ENCODE peak calls at places on chromosomes 2 and 18, in six cellular contexts. One of them, this sample, is unnamed.

GRCh38 chr2:39938035-39938835 is 159.2 kb upstream of the THUMPD2 start:
- DNase-seq in A549: no peak
- DNase-seq in bronchial epithelial cell: peak
- DNase-seq in fibroblast of pulmonary artery: peak
- DNase-seq in endodermal cell: no peak
- DNase-seq in CD8-positive, alpha-beta T cell: no peak
- DNase-seq in this sample: no peak

GRCh38 chr2:4674007-4674406 is 970.6 kb downstream of the DCDC2C start:
- DNase-seq in fibroblast of pulmonary artery: no peak
- DNase-seq in bronchial epithelial cell: no peak
- DNase-seq in A549: no peak
- DNase-seq in endodermal cell: no peak
- DNase-seq in CD8-positive, alpha-beta T cell: no peak
- DNase-seq in this sample: no peak

GRCh38 chr2:238009563-238009962 is 42.7 kb downstream of the UBE2F start:
- DNase-seq in CD8-positive, alpha-beta T cell: no peak
- DNase-seq in endodermal cell: no peak
- DNase-seq in A549: no peak
- DNase-seq in bronchial epithelial cell: no peak
- DNase-seq in fibroblast of pulmonary artery: no peak
- DNase-seq in this sample: no peak

GRCh38 chr18:79851489-79851888 is 53.8 kb downstream of the KCNG2 start:
- DNase-seq in A549: no peak
- DNase-seq in endodermal cell: no peak
- DNase-seq in bronchial epithelial cell: no peak
- DNase-seq in fibroblast of pulmonary artery: no peak
- DNase-seq in CD8-positive, alpha-beta T cell: no peak
- DNase-seq in this sample: no peak

GRCh38 chr18:74725690-74726089 is 128.0 kb downstream of the ZNF407 start:
- DNase-seq in bronchial epithelial cell: no peak
- DNase-seq in CD8-positive, alpha-beta T cell: no peak
- DNase-seq in endodermal cell: no peak
- DNase-seq in fibroblast of pulmonary artery: no peak
- DNase-seq in A549: no peak
- DNase-seq in this sample: no peak

GRCh38 chr18:48676346-48676745 is 137.5 kb downstream of the CTIF start:
- DNase-seq in A549: no peak
- DNase-seq in bronchial epithelial cell: no peak
- DNase-seq in endodermal cell: no peak
- DNase-seq in fibroblast of pulmonary artery: no peak
- DNase-seq in CD8-positive, alpha-beta T cell: no peak
- DNase-seq in this sample: no peak

GRCh38 chr2:199977984-199978415 is 22.6 kb downstream of the MAIP1 start:
- DNase-seq in bronchial epithelial cell: peak
- DNase-seq in CD8-positive, alpha-beta T cell: no peak
- DNase-seq in A549: peak
- DNase-seq in fibroblast of pulmonary artery: peak
- DNase-seq in endodermal cell: no peak
- DNase-seq in this sample: peak

GRCh38 chr2:68837164-68837860 is 33.9 kb downstream of the BMP10 start:
- DNase-seq in CD8-positive, alpha-beta T cell: peak
- DNase-seq in fibroblast of pulmonary artery: peak
- DNase-seq in A549: peak
- DNase-seq in endodermal cell: peak
- DNase-seq in bronchial epithelial cell: peak
- DNase-seq in this sample: peak

GRCh38 chr2:159615936-159616733 is at the start of gene BAZ2B:
- DNase-seq in CD8-positive, alpha-beta T cell: no peak
- DNase-seq in bronchial epithelial cell: peak
- DNase-seq in fibroblast of pulmonary artery: peak
- DNase-seq in endodermal cell: peak
- DNase-seq in A549: peak
- DNase-seq in this sample: peak

GRCh38 chr18:8797206-8797605 is 91.8 kb downstream of the MTCL1 start:
- DNase-seq in endodermal cell: peak
- DNase-seq in fibroblast of pulmonary artery: no peak
- DNase-seq in CD8-positive, alpha-beta T cell: no peak
- DNase-seq in bronchial epithelial cell: peak
- DNase-seq in A549: peak
- DNase-seq in this sample: no peak

GRCh38 chr18:56900195-56901094 is 246.4 kb upstream of the BOD1L2 start:
- DNase-seq in CD8-positive, alpha-beta T cell: no peak
- DNase-seq in A549: no peak
- DNase-seq in bronchial epithelial cell: no peak
- DNase-seq in fibroblast of pulmonary artery: no peak
- DNase-seq in endodermal cell: no peak
- DNase-seq in this sample: no peak

GRCh38 chr2:26335231-26335630 is 10.7 kb upstream of the SELENOI start:
- DNase-seq in fibroblast of pulmonary artery: no peak
- DNase-seq in CD8-positive, alpha-beta T cell: no peak
- DNase-seq in bronchial epithelial cell: no peak
- DNase-seq in A549: no peak
- DNase-seq in endodermal cell: no peak
- DNase-seq in this sample: no peak

GRCh38 chr18:22536558-22536957 is 118.8 kb upstream of the CTAGE1 start:
- DNase-seq in CD8-positive, alpha-beta T cell: no peak
- DNase-seq in A549: no peak
- DNase-seq in endodermal cell: peak
- DNase-seq in bronchial epithelial cell: no peak
- DNase-seq in fibroblast of pulmonary artery: no peak
- DNase-seq in this sample: no peak

GRCh38 chr2:216989335-216990129 is 129.7 kb upstream of the TNP1 start:
- DNase-seq in CD8-positive, alpha-beta T cell: no peak
- DNase-seq in endodermal cell: no peak
- DNase-seq in A549: peak
- DNase-seq in bronchial epithelial cell: peak
- DNase-seq in fibroblast of pulmonary artery: peak
- DNase-seq in this sample: no peak

GRCh38 chr2:187003611-187004010 is 154.6 kb upstream of the ZSWIM2 start:
- DNase-seq in CD8-positive, alpha-beta T cell: no peak
- DNase-seq in A549: no peak
- DNase-seq in bronchial epithelial cell: no peak
- DNase-seq in endodermal cell: no peak
- DNase-seq in fibroblast of pulmonary artery: no peak
- DNase-seq in this sample: no peak
- H3K4me3 ChIP-seq in CD8-positive, alpha-beta T cell: no peak
- H3K4me3 ChIP-seq in A549: no peak
- H3K4me3 ChIP-seq in bronchial epithelial cell: peak
- H3K4me3 ChIP-seq in endodermal cell: no peak
- H3K4me3 ChIP-seq in fibroblast of pulmonary artery: peak
- H3K4me3 ChIP-seq in this sample: no peak

GRCh38 chr2:60839126-60839813 is 42.1 kb upstream of the REL start:
- DNase-seq in A549: no peak
- DNase-seq in endodermal cell: peak
- DNase-seq in CD8-positive, alpha-beta T cell: no peak
- DNase-seq in fibroblast of pulmonary artery: no peak
- DNase-seq in bronchial epithelial cell: no peak
- DNase-seq in this sample: peak
- TF ChIP-seq CTCF in A549: no peak
- TF ChIP-seq CTCF in endodermal cell: no peak
- TF ChIP-seq CTCF in CD8-positive, alpha-beta T cell: no peak
- TF ChIP-seq CTCF in fibroblast of pulmonary artery: no peak
- TF ChIP-seq CTCF in bronchial epithelial cell: no peak
- TF ChIP-seq CTCF in this sample: peak

DNA sequence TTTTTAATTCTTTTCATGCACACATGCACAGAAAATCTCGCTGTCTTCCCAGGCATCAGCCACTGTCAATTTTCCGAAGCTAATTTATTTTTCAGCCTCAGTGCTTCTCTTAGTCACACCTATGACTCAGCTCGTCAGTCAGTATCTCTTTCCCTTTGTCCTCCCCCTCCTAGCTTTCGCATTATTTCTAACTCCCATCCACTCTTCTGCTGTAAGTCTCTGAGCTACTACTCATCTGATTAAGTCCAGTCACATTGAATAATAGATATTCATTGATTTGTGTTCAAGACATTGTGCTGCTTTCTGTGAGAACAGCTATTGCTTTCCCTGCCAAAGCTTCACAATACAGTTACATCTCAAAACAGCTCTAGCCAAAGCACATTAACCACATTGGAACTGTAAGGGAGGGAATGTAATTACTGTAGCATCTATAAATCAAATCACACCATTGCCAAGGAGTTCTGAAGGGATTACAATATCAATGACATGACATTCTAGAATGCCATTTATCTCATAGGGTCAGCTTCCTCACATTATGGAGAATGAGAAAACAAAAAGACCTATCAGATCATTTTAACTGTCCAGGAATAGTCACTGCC is 89.4 kb downstream of the SCN3A start:
- DNase-seq in CD8-positive, alpha-beta T cell: no peak
- DNase-seq in A549: no peak
- DNase-seq in bronchial epithelial cell: peak
- DNase-seq in endodermal cell: no peak
- DNase-seq in fibroblast of pulmonary artery: peak
- DNase-seq in this sample: no peak
- H3K4me3 ChIP-seq in CD8-positive, alpha-beta T cell: no peak
- H3K4me3 ChIP-seq in A549: no peak
- H3K4me3 ChIP-seq in bronchial epithelial cell: no peak
- H3K4me3 ChIP-seq in endodermal cell: no peak
- H3K4me3 ChIP-seq in fibroblast of pulmonary artery: no peak
- H3K4me3 ChIP-seq in this sample: no peak

DNA sequence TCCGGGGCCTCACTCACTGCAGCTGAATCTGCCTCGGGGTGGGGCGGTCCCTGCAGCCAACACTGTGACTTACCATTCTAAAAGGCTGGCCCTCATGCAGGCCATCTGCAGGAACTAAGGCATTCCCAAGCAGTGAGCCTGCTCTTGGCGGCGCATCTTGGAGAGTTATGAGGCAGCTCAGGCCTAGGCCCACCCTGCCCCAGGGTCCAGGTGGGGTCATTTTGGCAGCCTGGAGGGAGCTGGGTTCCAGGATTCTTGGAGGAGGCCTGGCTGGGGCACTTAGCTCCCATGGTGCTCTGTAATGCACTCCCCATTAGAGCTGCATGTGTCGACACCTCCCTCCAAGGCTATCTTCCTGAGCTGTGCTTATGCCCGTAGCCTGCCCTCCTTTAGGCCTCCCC is 14.8 kb upstream of the BIN1 start:
- DNase-seq in CD8-positive, alpha-beta T cell: peak
- DNase-seq in bronchial epithelial cell: no peak
- DNase-seq in A549: no peak
- DNase-seq in endodermal cell: no peak
- DNase-seq in fibroblast of pulmonary artery: peak
- DNase-seq in this sample: no peak
- TF ChIP-seq CTCF in CD8-positive, alpha-beta T cell: no peak
- TF ChIP-seq CTCF in bronchial epithelial cell: no peak
- TF ChIP-seq CTCF in A549: no peak
- TF ChIP-seq CTCF in endodermal cell: no peak
- TF ChIP-seq CTCF in fibroblast of pulmonary artery: no peak
- TF ChIP-seq CTCF in this sample: no peak

This sample was measured in GM12865.